ENCODE peak calls at places on chromosomes 13 and 19, in six cellular contexts. D is pancreas, R is cardiac muscle cell, K is DND-41, U is fibroblast of mammary gland, H is astrocyte. Q is an unnamed sample.

GRCh38 chr19:15180451-15181390 is 20.1 kb downstream of the NOTCH3 start:
- DNase-seq in D (peak), R (no peak), K (no peak), U (no peak), H (no peak), Q (peak)

GRCh38 chr13:75876371-75877050 is 240.4 kb downstream of the LMO7 start:
- DNase-seq in D (peak), R (peak), K (peak), U (peak), H (peak), Q (peak)

GRCh38 chr13:97295279-97296182 is 73.4 kb downstream of the MBNL2 start:
- DNase-seq in D (no peak), R (peak), K (no peak), U (peak), H (peak), Q (no peak)

GRCh38 chr13:25971499-25972145 is 80.2 kb downstream of the SHISA2 start:
- DNase-seq in D (no peak), R (no peak), K (peak), U (no peak), H (no peak), Q (no peak)

GRCh38 chr13:32314968-32315254 is 252 bp downstream of the ZAR1L start:
- DNase-seq in D (no peak), R (peak), K (peak), U (peak), H (peak), Q (no peak)

GRCh38 chr19:16957151-16957662 is 68.4 kb downstream of the F2RL3 start:
- DNase-seq in D (no peak), R (peak), K (no peak), U (peak), H (no peak), Q (no peak)

GRCh38 chr13:94706854-94707399 is 5.4 kb downstream of the SOX21 start:
- DNase-seq in D (no peak), R (no peak), K (no peak), U (no peak), H (no peak), Q (no peak)

GRCh38 chr19:15891434-15891833 is 6.4 kb downstream of the CYP4F2 start:
- DNase-seq in D (no peak), R (no peak), K (no peak), U (no peak), H (no peak), Q (no peak)

GRCh38 chr19:29587518-29587986 is 18.5 kb upstream of the POP4 start:
- DNase-seq in D (no peak), R (no peak), K (peak), U (peak), H (no peak), Q (no peak)

GRCh38 chr13:31540316-31540715 is 199.0 kb upstream of the RXFP2 start:
- DNase-seq in D (no peak), R (no peak), K (no peak), U (peak), H (no peak), Q (no peak)

GRCh38 chr13:21061077-21061945 is at the start of gene LATS2:
- DNase-seq in D (peak), R (peak), K (no peak), U (peak), H (peak), Q (peak)
- TF ChIP-seq CTCF in D (no peak), R (peak), K (no peak), U (no peak), H (no peak), Q (no peak)

GRCh38 chr19:39345956-39346355 is 3.7 kb downstream of the SAMD4B start:
- DNase-seq in D (no peak), R (no peak), K (no peak), U (no peak), H (no peak), Q (no peak)
- TF ChIP-seq CTCF in D (no peak), R (peak), K (no peak), U (peak), H (no peak), Q (no peak)

GRCh38 chr13:44801990-44802389 is 187.3 kb downstream of the NUFIP1 start:
- DNase-seq in D (no peak), R (peak), K (no peak), U (peak), H (peak), Q (no peak)
- TF ChIP-seq CTCF in D (no peak), R (no peak), K (no peak), U (no peak), H (no peak), Q (no peak)

DNA sequence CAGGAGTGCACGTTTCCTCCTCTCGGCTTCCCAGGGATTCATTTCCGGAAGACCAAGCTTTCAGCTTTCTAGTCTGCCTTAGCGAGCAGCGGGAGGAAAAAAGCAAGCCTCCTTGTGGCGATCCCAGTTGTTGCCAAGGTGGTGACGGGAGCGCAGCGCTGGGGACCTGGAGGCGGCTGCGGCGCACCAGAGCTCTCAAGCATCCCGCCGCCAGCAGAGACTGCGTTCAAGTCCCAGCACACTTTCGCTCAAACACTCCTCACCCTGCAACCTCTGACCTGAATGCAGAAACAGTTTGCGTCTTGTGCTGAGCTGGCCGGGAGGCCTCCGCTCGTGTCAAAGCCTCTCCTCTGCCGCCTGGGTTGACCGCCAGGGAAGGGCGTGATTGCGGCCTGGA is 4.9 kb downstream of the GSX1 start:
- DNase-seq in D (no peak), R (peak), K (no peak), U (peak), H (no peak), Q (peak)
- TF ChIP-seq CTCF in D (no peak), R (peak), K (no peak), U (peak), H (no peak), Q (peak)

DNA sequence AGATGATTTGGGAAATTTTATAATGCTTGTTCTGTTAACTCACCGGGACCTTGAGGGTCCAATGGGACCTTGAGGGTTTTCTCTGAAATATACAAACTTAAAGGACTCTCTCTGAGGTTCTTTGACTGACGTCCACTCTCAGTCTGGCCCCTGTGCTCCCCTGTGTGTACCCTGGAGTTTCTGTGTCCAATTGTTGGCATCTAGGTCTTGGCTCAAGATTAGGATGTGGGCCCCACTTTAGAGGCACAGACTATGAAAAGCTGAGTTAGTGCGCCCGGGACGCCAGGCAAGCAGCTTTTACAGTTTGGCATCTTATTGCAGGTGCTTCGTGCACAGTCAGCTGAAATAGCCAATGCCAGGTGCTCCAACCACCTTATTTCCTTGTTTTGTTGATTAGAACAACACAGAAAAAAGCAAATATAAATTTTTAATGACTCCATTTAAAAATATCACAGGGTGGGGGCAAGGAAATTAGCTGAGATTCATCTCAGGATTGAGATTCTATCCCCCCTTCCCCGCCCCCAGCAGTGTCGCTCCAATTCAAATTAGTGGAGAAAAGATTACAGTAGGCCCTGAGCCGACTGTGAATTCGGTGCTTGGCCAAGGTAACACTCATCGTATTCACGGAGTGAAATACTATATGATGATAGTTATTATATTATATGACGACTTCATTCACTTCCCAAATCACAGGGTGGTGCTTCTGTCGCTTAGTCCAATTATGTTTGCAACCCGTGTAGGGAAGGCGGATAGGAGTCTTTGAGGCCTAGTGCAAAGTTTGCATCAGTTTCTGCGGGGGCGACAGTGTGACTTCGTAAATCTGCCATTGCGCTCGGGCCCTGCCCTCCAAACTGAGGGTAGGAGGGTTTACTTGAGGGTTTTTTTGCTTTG is 4.3 kb downstream of the SOX1 start:
- DNase-seq in D (no peak), R (no peak), K (no peak), U (no peak), H (no peak), Q (peak)
- TF ChIP-seq CTCF in D (no peak), R (no peak), K (no peak), U (no peak), H (no peak), Q (no peak)

DNA sequence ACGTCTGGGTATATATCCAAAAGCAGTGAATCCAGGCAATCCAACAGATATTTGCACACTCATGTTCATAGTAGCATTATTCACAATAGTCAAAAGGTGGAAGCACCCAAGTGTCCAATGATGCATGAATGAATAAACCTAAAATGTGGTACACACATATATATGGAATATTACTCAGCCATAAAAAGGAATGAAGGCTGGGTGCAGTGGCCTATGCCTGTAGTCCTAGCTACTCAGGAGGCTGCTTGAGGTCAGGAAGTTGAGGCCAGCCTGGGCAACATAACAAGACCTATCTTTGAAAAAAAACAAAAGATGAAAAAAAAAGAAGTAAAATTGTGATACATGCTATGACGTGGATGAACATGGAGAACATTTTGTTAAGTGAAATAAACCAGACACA is 10.4 kb upstream of the USP12 start:
- DNase-seq in D (no peak), R (no peak), K (no peak), U (no peak), H (no peak), Q (no peak)
- TF ChIP-seq CTCF in D (no peak), R (no peak), K (no peak), U (no peak), H (no peak), Q (no peak)

DNA sequence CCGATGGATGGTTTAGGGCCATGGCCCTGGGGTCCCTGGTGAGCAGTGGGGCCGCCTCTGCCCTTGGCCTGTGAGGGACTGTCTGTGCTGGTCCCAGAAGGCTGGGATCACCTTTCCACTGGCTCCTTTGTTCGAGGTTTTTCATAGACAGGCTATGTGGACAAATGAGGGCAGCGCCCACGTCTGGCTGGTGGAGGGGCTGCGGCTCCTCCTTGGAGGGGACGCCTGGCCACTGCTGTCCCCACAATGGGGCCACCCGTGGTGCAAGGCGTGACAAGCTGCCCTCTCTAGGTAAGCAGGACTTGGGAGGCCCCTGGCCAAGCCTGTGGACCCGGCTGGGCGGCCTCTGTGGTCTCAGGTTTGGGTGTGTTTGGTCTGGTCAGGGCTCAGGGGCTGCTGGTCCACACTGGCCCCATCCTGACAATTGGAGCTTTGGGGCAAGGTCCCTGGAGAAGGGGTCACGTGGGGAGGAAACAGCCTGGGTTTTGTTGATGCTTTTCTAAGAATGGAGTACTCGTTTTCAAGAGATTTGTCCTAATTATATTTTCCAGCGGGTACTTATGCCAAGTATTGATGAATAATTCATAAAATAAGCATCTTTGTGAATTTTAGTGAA is 33.3 kb downstream of the MCF2L start:
- DNase-seq in D (peak), R (no peak), K (no peak), U (no peak), H (no peak), Q (peak)
- TF ChIP-seq CTCF in D (peak), R (peak), K (peak), U (no peak), H (no peak), Q (peak)

GRCh38 chr13:99506632-99507031 is 5.4 kb downstream of the TM9SF2 start:
- DNase-seq in D (no peak), R (no peak), K (no peak), U (no peak), H (no peak), Q (no peak)

GRCh38 chr13:99507054-99507453 is 5.8 kb downstream of the TM9SF2 start:
- DNase-seq in D (no peak), R (no peak), K (no peak), U (no peak), H (no peak), Q (no peak)

GRCh38 chr13:99509477-99509876 is 8.2 kb downstream of the TM9SF2 start:
- DNase-seq in D (no peak), R (no peak), K (no peak), U (no peak), H (no peak), Q (no peak)

GRCh38 chr13:99501952-99502310 is 659 bp downstream of the TM9SF2 start:
- DNase-seq in D (peak), R (peak), K (peak), U (no peak), H (peak), Q (peak)

GRCh38 chr13:99505814-99506269 is 4.6 kb downstream of the TM9SF2 start:
- DNase-seq in D (no peak), R (peak), K (no peak), U (peak), H (peak), Q (no peak)
- TF ChIP-seq CTCF in D (no peak), R (peak), K (peak), U (peak), H (no peak), Q (peak)

Q was measured in nephron progenitor cell.